ENCODE peak calls at places on chromosomes 2 and 18, in nine cellular contexts. One of them, this sample, is unnamed.

GRCh38 chr18:56511996-56512395 is 126.4 kb downstream of the TXNL1 start:
- DNase-seq in PC-9: no peak
- DNase-seq in astrocyte of the spinal cord: no peak
- DNase-seq in B cell: no peak
- DNase-seq in HFF-Myc: no peak
- DNase-seq in RWPE1: no peak
- DNase-seq in Panc1: no peak
- DNase-seq in activated CD8-positive, alpha-beta T cell treated with anti-CD3 and anti-CD28 coated beads for 36 hours: no peak
- DNase-seq in fibroblast of lung: no peak
- DNase-seq in this sample: peak

GRCh38 chr2:55153564-55154315 is 78.4 kb downstream of the CLHC1 start:
- DNase-seq in Panc1: no peak
- DNase-seq in HFF-Myc: no peak
- DNase-seq in astrocyte of the spinal cord: no peak
- DNase-seq in fibroblast of lung: peak
- DNase-seq in PC-9: no peak
- DNase-seq in activated CD8-positive, alpha-beta T cell treated with anti-CD3 and anti-CD28 coated beads for 36 hours: no peak
- DNase-seq in RWPE1: peak
- DNase-seq in B cell: no peak
- DNase-seq in this sample: no peak

GRCh38 chr2:25372405-25373268 is 30.9 kb upstream of the DNMT3A start:
- DNase-seq in astrocyte of the spinal cord: no peak
- DNase-seq in B cell: no peak
- DNase-seq in fibroblast of lung: no peak
- DNase-seq in Panc1: no peak
- DNase-seq in PC-9: no peak
- DNase-seq in RWPE1: no peak
- DNase-seq in activated CD8-positive, alpha-beta T cell treated with anti-CD3 and anti-CD28 coated beads for 36 hours: no peak
- DNase-seq in HFF-Myc: no peak
- DNase-seq in this sample: no peak

GRCh38 chr18:32095156-32095555 is 3.5 kb downstream of the RNF138 start:
- DNase-seq in astrocyte of the spinal cord: no peak
- DNase-seq in B cell: no peak
- DNase-seq in fibroblast of lung: peak
- DNase-seq in activated CD8-positive, alpha-beta T cell treated with anti-CD3 and anti-CD28 coated beads for 36 hours: peak
- DNase-seq in PC-9: no peak
- DNase-seq in RWPE1: no peak
- DNase-seq in Panc1: no peak
- DNase-seq in HFF-Myc: no peak
- DNase-seq in this sample: no peak

GRCh38 chr2:43708891-43709290 is 32.7 kb upstream of the C1GALT1C1L start:
- DNase-seq in RWPE1: peak
- DNase-seq in PC-9: no peak
- DNase-seq in B cell: no peak
- DNase-seq in activated CD8-positive, alpha-beta T cell treated with anti-CD3 and anti-CD28 coated beads for 36 hours: no peak
- DNase-seq in HFF-Myc: no peak
- DNase-seq in astrocyte of the spinal cord: peak
- DNase-seq in Panc1: no peak
- DNase-seq in fibroblast of lung: peak
- DNase-seq in this sample: no peak

GRCh38 chr2:205678743-205679142 is 3.6 kb upstream of the NRP2 start:
- DNase-seq in activated CD8-positive, alpha-beta T cell treated with anti-CD3 and anti-CD28 coated beads for 36 hours: no peak
- DNase-seq in RWPE1: peak
- DNase-seq in fibroblast of lung: no peak
- DNase-seq in B cell: no peak
- DNase-seq in PC-9: no peak
- DNase-seq in Panc1: no peak
- DNase-seq in astrocyte of the spinal cord: no peak
- DNase-seq in HFF-Myc: no peak
- DNase-seq in this sample: no peak

GRCh38 chr2:15158117-15158516 is 403.0 kb downstream of the NBAS start:
- DNase-seq in fibroblast of lung: no peak
- DNase-seq in PC-9: no peak
- DNase-seq in HFF-Myc: no peak
- DNase-seq in activated CD8-positive, alpha-beta T cell treated with anti-CD3 and anti-CD28 coated beads for 36 hours: no peak
- DNase-seq in RWPE1: no peak
- DNase-seq in astrocyte of the spinal cord: no peak
- DNase-seq in B cell: no peak
- DNase-seq in Panc1: no peak
- DNase-seq in this sample: no peak

GRCh38 chr2:36356199-36356989 is 816 bp downstream of the CRIM1 start:
- DNase-seq in RWPE1: no peak
- DNase-seq in B cell: no peak
- DNase-seq in fibroblast of lung: no peak
- DNase-seq in HFF-Myc: no peak
- DNase-seq in astrocyte of the spinal cord: no peak
- DNase-seq in PC-9: no peak
- DNase-seq in Panc1: no peak
- DNase-seq in activated CD8-positive, alpha-beta T cell treated with anti-CD3 and anti-CD28 coated beads for 36 hours: peak
- DNase-seq in this sample: peak

GRCh38 chr18:41906528-41907256 is 48.3 kb upstream of the PIK3C3 start:
- DNase-seq in Panc1: peak
- DNase-seq in activated CD8-positive, alpha-beta T cell treated with anti-CD3 and anti-CD28 coated beads for 36 hours: peak
- DNase-seq in astrocyte of the spinal cord: peak
- DNase-seq in fibroblast of lung: peak
- DNase-seq in PC-9: no peak
- DNase-seq in HFF-Myc: peak
- DNase-seq in B cell: no peak
- DNase-seq in RWPE1: peak
- DNase-seq in this sample: peak

GRCh38 chr2:195498176-195498575 is 158.8 kb upstream of the SLC39A10 start:
- DNase-seq in Panc1: no peak
- DNase-seq in HFF-Myc: no peak
- DNase-seq in B cell: peak
- DNase-seq in activated CD8-positive, alpha-beta T cell treated with anti-CD3 and anti-CD28 coated beads for 36 hours: peak
- DNase-seq in fibroblast of lung: peak
- DNase-seq in astrocyte of the spinal cord: no peak
- DNase-seq in RWPE1: peak
- DNase-seq in PC-9: no peak
- DNase-seq in this sample: peak

GRCh38 chr2:80073134-80073561 is 231.4 kb downstream of the LRRTM1 start:
- DNase-seq in HFF-Myc: peak
- DNase-seq in Panc1: peak
- DNase-seq in B cell: no peak
- DNase-seq in PC-9: peak
- DNase-seq in activated CD8-positive, alpha-beta T cell treated with anti-CD3 and anti-CD28 coated beads for 36 hours: peak
- DNase-seq in fibroblast of lung: peak
- DNase-seq in RWPE1: peak
- DNase-seq in astrocyte of the spinal cord: peak
- DNase-seq in this sample: peak

GRCh38 chr2:72993147-72993546 is 75.8 kb downstream of the EMX1 start:
- DNase-seq in PC-9: peak
- DNase-seq in Panc1: peak
- DNase-seq in activated CD8-positive, alpha-beta T cell treated with anti-CD3 and anti-CD28 coated beads for 36 hours: peak
- DNase-seq in HFF-Myc: no peak
- DNase-seq in B cell: peak
- DNase-seq in astrocyte of the spinal cord: peak
- DNase-seq in RWPE1: peak
- DNase-seq in fibroblast of lung: peak
- DNase-seq in this sample: peak

GRCh38 chr2:99960724-99961566 is 181.4 kb downstream of the AFF3 start:
- DNase-seq in RWPE1: no peak
- DNase-seq in B cell: no peak
- DNase-seq in activated CD8-positive, alpha-beta T cell treated with anti-CD3 and anti-CD28 coated beads for 36 hours: no peak
- DNase-seq in fibroblast of lung: no peak
- DNase-seq in astrocyte of the spinal cord: no peak
- DNase-seq in PC-9: no peak
- DNase-seq in HFF-Myc: no peak
- DNase-seq in Panc1: no peak
- DNase-seq in this sample: no peak

GRCh38 chr2:14632133-14632936 is at the start of gene LRATD1:
- DNase-seq in RWPE1: peak
- DNase-seq in Panc1: no peak
- DNase-seq in PC-9: peak
- DNase-seq in HFF-Myc: no peak
- DNase-seq in astrocyte of the spinal cord: peak
- DNase-seq in B cell: no peak
- DNase-seq in activated CD8-positive, alpha-beta T cell treated with anti-CD3 and anti-CD28 coated beads for 36 hours: no peak
- DNase-seq in fibroblast of lung: peak
- DNase-seq in this sample: peak

GRCh38 chr2:200814917-200815316 is 3.2 kb downstream of the BZW1 start:
- DNase-seq in astrocyte of the spinal cord: no peak
- DNase-seq in HFF-Myc: no peak
- DNase-seq in fibroblast of lung: peak
- DNase-seq in activated CD8-positive, alpha-beta T cell treated with anti-CD3 and anti-CD28 coated beads for 36 hours: no peak
- DNase-seq in B cell: no peak
- DNase-seq in PC-9: no peak
- DNase-seq in Panc1: no peak
- DNase-seq in RWPE1: no peak
- DNase-seq in this sample: no peak

GRCh38 chr2:240789051-240789453 is 31.0 kb downstream of the KIF1A start:
- DNase-seq in Panc1: no peak
- DNase-seq in PC-9: no peak
- DNase-seq in B cell: no peak
- DNase-seq in fibroblast of lung: no peak
- DNase-seq in activated CD8-positive, alpha-beta T cell treated with anti-CD3 and anti-CD28 coated beads for 36 hours: peak
- DNase-seq in RWPE1: no peak
- DNase-seq in HFF-Myc: no peak
- DNase-seq in astrocyte of the spinal cord: no peak
- DNase-seq in this sample: no peak

DNA sequence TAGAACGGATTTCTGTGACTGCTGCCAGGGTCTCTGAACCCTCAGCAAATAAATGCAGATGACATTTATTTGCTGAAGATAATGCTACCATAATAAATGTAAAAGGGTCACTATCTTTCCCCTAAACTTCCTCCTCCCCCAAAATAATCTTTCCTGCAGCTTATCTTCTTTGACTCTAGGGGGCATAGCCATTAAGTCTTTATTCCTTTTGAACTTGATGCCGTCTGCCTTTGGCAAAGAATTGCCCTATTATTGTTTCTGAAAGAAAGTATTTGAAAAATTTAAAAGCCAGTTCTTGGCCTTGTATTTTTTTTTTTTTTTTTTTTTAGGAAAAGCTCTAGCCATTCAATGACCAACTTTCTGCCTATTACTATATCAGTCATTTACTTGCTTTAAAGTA is 63.5 kb upstream of the ACSL3 start:
- DNase-seq in Panc1: no peak
- DNase-seq in fibroblast of lung: peak
- DNase-seq in activated CD8-positive, alpha-beta T cell treated with anti-CD3 and anti-CD28 coated beads for 36 hours: no peak
- DNase-seq in astrocyte of the spinal cord: peak
- DNase-seq in PC-9: no peak
- DNase-seq in HFF-Myc: no peak
- DNase-seq in B cell: no peak
- DNase-seq in RWPE1: peak
- DNase-seq in this sample: peak
- TF ChIP-seq CTCF in Panc1: peak
- TF ChIP-seq CTCF in fibroblast of lung: peak
- TF ChIP-seq CTCF in activated CD8-positive, alpha-beta T cell treated with anti-CD3 and anti-CD28 coated beads for 36 hours: peak
- TF ChIP-seq CTCF in astrocyte of the spinal cord: peak
- TF ChIP-seq CTCF in PC-9: peak
- TF ChIP-seq CTCF in HFF-Myc: peak
- TF ChIP-seq CTCF in B cell: peak
- TF ChIP-seq CTCF in RWPE1: peak
- TF ChIP-seq CTCF in this sample: peak

GRCh38 chr2:176269319-176270099 is at the start of gene MTX2:
- DNase-seq in activated CD8-positive, alpha-beta T cell treated with anti-CD3 and anti-CD28 coated beads for 36 hours: peak
- DNase-seq in B cell: peak
- DNase-seq in fibroblast of lung: peak
- DNase-seq in PC-9: peak
- DNase-seq in Panc1: no peak
- DNase-seq in astrocyte of the spinal cord: peak
- DNase-seq in HFF-Myc: peak
- DNase-seq in RWPE1: peak
- DNase-seq in this sample: peak
- TF ChIP-seq CTCF in activated CD8-positive, alpha-beta T cell treated with anti-CD3 and anti-CD28 coated beads for 36 hours: no peak
- TF ChIP-seq CTCF in B cell: peak
- TF ChIP-seq CTCF in fibroblast of lung: no peak
- TF ChIP-seq CTCF in PC-9: peak
- TF ChIP-seq CTCF in Panc1: peak
- TF ChIP-seq CTCF in astrocyte of the spinal cord: no peak
- TF ChIP-seq CTCF in HFF-Myc: no peak
- TF ChIP-seq CTCF in RWPE1: no peak
- TF ChIP-seq CTCF in this sample: no peak

GRCh38 chr2:111702119-111702808 is 181.7 kb downstream of the ANAPC1 start:
- DNase-seq in B cell: peak
- DNase-seq in PC-9: peak
- DNase-seq in RWPE1: peak
- DNase-seq in Panc1: no peak
- DNase-seq in astrocyte of the spinal cord: peak
- DNase-seq in fibroblast of lung: peak
- DNase-seq in activated CD8-positive, alpha-beta T cell treated with anti-CD3 and anti-CD28 coated beads for 36 hours: peak
- DNase-seq in HFF-Myc: peak
- DNase-seq in this sample: peak
- TF ChIP-seq CTCF in B cell: peak
- TF ChIP-seq CTCF in PC-9: peak
- TF ChIP-seq CTCF in RWPE1: peak
- TF ChIP-seq CTCF in Panc1: peak
- TF ChIP-seq CTCF in astrocyte of the spinal cord: peak
- TF ChIP-seq CTCF in fibroblast of lung: peak
- TF ChIP-seq CTCF in activated CD8-positive, alpha-beta T cell treated with anti-CD3 and anti-CD28 coated beads for 36 hours: peak
- TF ChIP-seq CTCF in HFF-Myc: peak
- TF ChIP-seq CTCF in this sample: peak

GRCh38 chr18:70936160-70936559 is 647.3 kb downstream of the SOCS6 start:
- DNase-seq in PC-9: no peak
- DNase-seq in fibroblast of lung: no peak
- DNase-seq in Panc1: no peak
- DNase-seq in activated CD8-positive, alpha-beta T cell treated with anti-CD3 and anti-CD28 coated beads for 36 hours: no peak
- DNase-seq in RWPE1: no peak
- DNase-seq in HFF-Myc: no peak
- DNase-seq in astrocyte of the spinal cord: no peak
- DNase-seq in B cell: no peak
- DNase-seq in this sample: no peak

GRCh38 chr18:70931942-70932814 is 643.3 kb downstream of the SOCS6 start:
- DNase-seq in B cell: no peak
- DNase-seq in HFF-Myc: no peak
- DNase-seq in fibroblast of lung: peak
- DNase-seq in RWPE1: peak
- DNase-seq in PC-9: no peak
- DNase-seq in Panc1: no peak
- DNase-seq in astrocyte of the spinal cord: peak
- DNase-seq in activated CD8-positive, alpha-beta T cell treated with anti-CD3 and anti-CD28 coated beads for 36 hours: no peak
- DNase-seq in this sample: peak
- TF ChIP-seq CTCF in B cell: peak
- TF ChIP-seq CTCF in HFF-Myc: peak
- TF ChIP-seq CTCF in fibroblast of lung: peak
- TF ChIP-seq CTCF in RWPE1: peak
- TF ChIP-seq CTCF in PC-9: peak
- TF ChIP-seq CTCF in Panc1: peak
- TF ChIP-seq CTCF in astrocyte of the spinal cord: peak
- TF ChIP-seq CTCF in activated CD8-positive, alpha-beta T cell treated with anti-CD3 and anti-CD28 coated beads for 36 hours: peak
- TF ChIP-seq CTCF in this sample: peak

DNA sequence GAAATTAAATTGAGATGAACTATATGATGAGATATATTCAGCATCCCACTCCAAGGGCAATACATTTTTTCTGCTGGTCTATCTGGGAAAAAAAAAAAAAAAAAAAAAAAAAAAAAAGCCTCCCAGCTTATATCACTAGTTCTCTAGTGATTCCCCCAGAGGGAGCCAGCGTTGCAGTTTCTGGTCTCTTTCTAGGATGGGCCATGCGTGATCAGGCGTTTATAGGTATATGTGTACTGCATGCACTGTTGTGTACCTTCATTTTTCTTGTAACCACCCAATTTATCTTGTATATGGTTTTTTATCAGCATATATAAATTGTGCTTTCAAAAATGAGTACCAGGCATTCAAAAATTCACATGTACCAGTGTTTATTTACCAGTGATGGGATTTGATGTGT is 35.1 kb downstream of the DCDC2C start:
- DNase-seq in Panc1: no peak
- DNase-seq in HFF-Myc: no peak
- DNase-seq in astrocyte of the spinal cord: peak
- DNase-seq in fibroblast of lung: peak
- DNase-seq in PC-9: no peak
- DNase-seq in B cell: no peak
- DNase-seq in activated CD8-positive, alpha-beta T cell treated with anti-CD3 and anti-CD28 coated beads for 36 hours: peak
- DNase-seq in RWPE1: peak
- DNase-seq in this sample: no peak
- TF ChIP-seq CTCF in Panc1: peak
- TF ChIP-seq CTCF in HFF-Myc: peak
- TF ChIP-seq CTCF in astrocyte of the spinal cord: peak
- TF ChIP-seq CTCF in fibroblast of lung: peak
- TF ChIP-seq CTCF in PC-9: peak
- TF ChIP-seq CTCF in B cell: no peak
- TF ChIP-seq CTCF in activated CD8-positive, alpha-beta T cell treated with anti-CD3 and anti-CD28 coated beads for 36 hours: peak
- TF ChIP-seq CTCF in RWPE1: no peak
- TF ChIP-seq CTCF in this sample: no peak

This sample was measured in GM10248.